ENCODE peak calls at places on chromosomes 11 and 22, in four cellular contexts. B is esophagus muscularis mucosa, Z is K562, P is ovary. O is an unnamed sample.

GRCh38 chr11:86703992-86704391 is 31.6 kb upstream of the ME3 start:
- DNase-seq in B (no peak), Z (no peak), P (no peak), O (no peak)

GRCh38 chr11:44349328-44349727 is 39.4 kb upstream of the ALX4 start:
- DNase-seq in Z (no peak), B (no peak), P (no peak), O (no peak)

GRCh38 chr11:102603091-102603490 is 22.0 kb downstream of the MMP20 start:
- DNase-seq in B (no peak), P (no peak), Z (no peak), O (no peak)

GRCh38 chr11:9660886-9661285 is 3.0 kb upstream of the SWAP70 start:
- DNase-seq in B (no peak), P (no peak), Z (no peak), O (no peak)

GRCh38 chr11:78170874-78171549 is 17.4 kb downstream of the KCTD21 start:
- DNase-seq in Z (no peak), B (no peak), P (no peak), O (no peak)

GRCh38 chr22:35023692-35024363 is 42.1 kb upstream of the ISX start:
- DNase-seq in B (no peak), Z (peak), P (peak), O (peak)

GRCh38 chr22:31628969-31629723 is 32.9 kb downstream of the PISD start:
- DNase-seq in P (no peak), Z (no peak), B (no peak), O (no peak)

GRCh38 chr11:9219572-9219971 is 45.6 kb downstream of the DENND5A start:
- DNase-seq in P (no peak), Z (no peak), B (no peak), O (no peak)

GRCh38 chr22:44154431-44154942 is 26.2 kb upstream of the PARVG start:
- DNase-seq in Z (no peak), B (no peak), P (no peak), O (no peak)

GRCh38 chr11:62461740-62462522 is 43.1 kb downstream of the SCGB1A1 start:
- DNase-seq in B (no peak), Z (peak), P (no peak), O (no peak)

GRCh38 chr11:65968600-65969482 is 7.3 kb downstream of the SART1 start:
- DNase-seq in B (no peak), Z (no peak), P (no peak), O (no peak)

GRCh38 chr11:113113801-113114451 is 152.7 kb downstream of the NCAM1 start:
- DNase-seq in P (no peak), B (no peak), Z (no peak), O (no peak)

GRCh38 chr11:78715639-78716311 is 141.1 kb upstream of the NARS2 start:
- DNase-seq in Z (peak), B (no peak), P (no peak), O (peak)

GRCh38 chr11:27385245-27385644 is 22.2 kb upstream of the CCDC34 start:
- DNase-seq in B (no peak), P (no peak), Z (no peak), O (no peak)

GRCh38 chr11:104462346-104462745 is 298.4 kb upstream of the PDGFD start:
- DNase-seq in P (no peak), B (no peak), Z (no peak), O (no peak)

GRCh38 chr11:110565344-110565684 is 135.6 kb downstream of the FDX1 start:
- DNase-seq in B (no peak), Z (peak), P (no peak), O (no peak)

GRCh38 chr11:83827520-83827919 is 541.4 kb upstream of the CCDC90B start:
- DNase-seq in B (no peak), Z (no peak), P (no peak), O (no peak)

GRCh38 chr22:19361501-19362103 is 69.9 kb downstream of the HIRA start:
- DNase-seq in P (no peak), Z (no peak), B (peak), O (no peak)

GRCh38 chr11:96035031-96035743 is 111.3 kb upstream of the MTMR2 start:
- DNase-seq in B (no peak), P (no peak), Z (no peak), O (no peak)

GRCh38 chr11:118238947-118239346 is 13.2 kb downstream of the MPZL3 start:
- DNase-seq in P (no peak), B (no peak), Z (no peak), O (no peak)

GRCh38 chr22:38097557-38098409 is 12.7 kb downstream of the BAIAP2L2 start:
- DNase-seq in B (no peak), P (no peak), Z (peak), O (no peak)

GRCh38 chr11:62896049-62896448 is 15.4 kb downstream of the SLC3A2 start:
- DNase-seq in P (no peak), B (no peak), Z (no peak), O (no peak)

GRCh38 chr11:57641426-57641825 is 8.3 kb downstream of the YPEL4 start:
- DNase-seq in P (no peak), B (no peak), Z (peak), O (no peak)

GRCh38 chr11:120652705-120653335 is 141.3 kb downstream of the GRIK4 start:
- DNase-seq in Z (no peak), B (no peak), P (no peak), O (no peak)

GRCh38 chr22:24421428-24421931 is 5.9 kb upstream of the ADORA2A start:
- DNase-seq in Z (peak), P (no peak), B (no peak), O (no peak)

GRCh38 chr11:130522284-130522961 is 74.0 kb downstream of the ADAMTS15 start:
- DNase-seq in P (peak), B (peak), Z (peak), O (peak)

GRCh38 chr11:72704783-72705287 is 30.6 kb upstream of the PDE2A start:
- DNase-seq in P (no peak), B (no peak), Z (no peak), O (no peak)

GRCh38 chr11:63567044-63567840 is 4.1 kb upstream of the PLAAT2 start:
- DNase-seq in B (peak), P (no peak), Z (peak), O (no peak)

GRCh38 chr11:102346748-102347525 is at the start of gene BIRC2:
- DNase-seq in Z (peak), B (peak), P (peak), O (peak)

GRCh38 chr11:116725434-116726221 is 47.2 kb downstream of the BUD13 start:
- DNase-seq in Z (no peak), B (no peak), P (no peak), O (no peak)

GRCh38 chr11:57345555-57346151 is 7.5 kb downstream of the P2RX3 start:
- DNase-seq in Z (peak), B (no peak), P (no peak), O (peak)

GRCh38 chr11:74057251-74058151 is 48.6 kb upstream of the UCP3 start:
- DNase-seq in Z (peak), B (no peak), P (no peak), O (no peak)

GRCh38 chr11:14542384-14542783 is 22.2 kb upstream of the PSMA1 start:
- DNase-seq in B (no peak), P (no peak), Z (no peak), O (no peak)

GRCh38 chr22:50656122-50657070 is 16.2 kb upstream of the SHANK3 start:
- DNase-seq in B (no peak), P (no peak), Z (no peak), O (no peak)

GRCh38 chr11:36976740-36977139 is 378.7 kb upstream of the RAG2 start:
- DNase-seq in B (no peak), Z (no peak), P (no peak), O (no peak)

GRCh38 chr11:76638267-76639197 is 32.0 kb downstream of the LRRC32 start:
- DNase-seq in Z (no peak), P (no peak), B (no peak), O (no peak)

GRCh38 chr11:76639621-76640020 is 30.9 kb downstream of the LRRC32 start:
- DNase-seq in P (no peak), B (no peak), Z (no peak), O (no peak)

GRCh38 chr11:76636826-76637460 is 33.6 kb downstream of the LRRC32 start:
- DNase-seq in B (no peak), P (no peak), Z (no peak), O (no peak)

GRCh38 chr11:76635991-76636520 is 34.5 kb downstream of the LRRC32 start:
- DNase-seq in P (no peak), B (no peak), Z (no peak), O (no peak)

DNA sequence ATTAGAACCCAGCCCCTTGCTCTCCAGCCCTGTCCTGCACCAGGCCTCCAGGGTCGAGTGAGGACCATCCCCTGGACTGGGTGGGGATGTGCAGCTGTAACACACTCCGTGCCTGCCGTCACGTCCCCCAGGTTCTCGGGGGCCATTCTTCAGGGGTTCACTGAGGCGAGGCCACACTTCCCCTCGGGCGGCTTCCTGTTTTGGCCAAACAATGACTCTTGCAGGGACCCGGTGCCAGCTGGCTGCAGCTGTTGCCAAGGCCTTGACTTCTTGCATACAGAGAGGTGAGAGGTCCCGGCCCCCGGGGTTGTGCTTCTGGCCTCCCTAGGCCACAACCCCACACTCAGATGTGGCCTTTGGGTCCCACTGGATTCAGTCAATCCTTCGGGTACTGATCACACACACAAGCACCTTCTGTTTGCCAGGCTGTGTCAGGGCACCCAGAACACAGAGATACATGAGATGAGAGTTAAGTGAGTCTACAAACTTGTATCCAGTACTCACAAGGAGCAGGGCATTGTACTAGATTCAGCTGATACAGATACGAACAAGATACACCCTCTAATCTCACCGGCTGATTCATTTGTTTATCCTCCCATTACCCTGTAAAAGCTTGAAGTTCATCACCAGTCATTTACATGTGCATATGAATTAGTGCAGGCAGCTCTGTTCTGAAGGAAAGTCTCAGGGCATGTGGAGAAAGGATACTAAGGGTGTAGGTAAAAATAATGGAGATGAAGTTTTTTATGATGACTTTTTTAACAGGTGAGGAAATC is 32.9 kb downstream of the LRRC32 start:
- DNase-seq in Z (no peak), B (no peak), P (peak), O (no peak)
- TF ChIP-seq EP300 in Z (no peak), B (no peak), P (no peak), O (no peak)

GRCh38 chr11:133570376-133570775 is 38.1 kb upstream of the OPCML start:
- DNase-seq in Z (no peak), B (no peak), P (no peak), O (no peak)
- H3K4me3 ChIP-seq in Z (no peak), B (no peak), P (no peak), O (no peak)

DNA sequence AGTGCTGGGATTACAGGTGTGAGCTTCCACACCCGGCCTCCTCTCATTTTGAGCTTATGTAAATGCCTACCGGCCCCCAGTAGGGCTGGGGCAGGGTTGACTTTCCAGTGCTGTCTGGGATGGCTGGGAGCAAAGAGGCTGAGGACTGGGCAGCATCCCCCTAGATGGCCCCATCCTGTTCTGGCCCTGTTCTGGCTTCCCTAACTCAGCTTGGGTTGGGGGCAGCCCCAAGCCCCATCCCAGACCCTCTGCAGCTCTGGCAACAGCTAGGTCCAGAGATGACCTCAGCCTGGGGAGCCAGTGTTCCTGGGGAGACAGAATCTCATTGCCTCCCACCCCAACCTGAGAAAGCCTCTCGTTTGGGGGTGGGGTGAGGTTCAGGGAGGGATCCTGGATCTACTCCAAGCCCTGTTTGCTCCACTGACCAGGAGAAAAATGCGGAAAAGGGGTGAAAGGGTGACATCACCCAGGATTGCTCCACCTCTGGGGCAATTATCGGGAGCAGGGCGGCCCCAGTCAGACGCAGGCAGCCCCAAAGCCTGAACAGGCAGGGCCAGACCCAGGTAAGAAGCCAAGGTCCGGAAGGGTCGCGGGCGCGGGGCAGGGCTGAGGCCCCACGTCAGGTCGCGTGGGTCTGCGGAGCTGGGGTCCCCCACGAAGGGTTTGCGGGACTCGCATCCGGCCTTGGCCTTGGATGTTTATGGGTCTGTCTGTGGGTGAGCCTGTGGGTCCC is at the start of gene PNPLA2:
- DNase-seq in Z (no peak), B (no peak), P (no peak), O (peak)
- TF ChIP-seq EP300 in Z (no peak), B (no peak), P (no peak), O (no peak)

GRCh38 chr11:124950606-124951330 is 3.2 kb upstream of the CCDC15 start:
- DNase-seq in Z (no peak), B (no peak), P (no peak), O (no peak)
- H3K4me3 ChIP-seq in Z (no peak), B (no peak), P (no peak), O (no peak)

DNA sequence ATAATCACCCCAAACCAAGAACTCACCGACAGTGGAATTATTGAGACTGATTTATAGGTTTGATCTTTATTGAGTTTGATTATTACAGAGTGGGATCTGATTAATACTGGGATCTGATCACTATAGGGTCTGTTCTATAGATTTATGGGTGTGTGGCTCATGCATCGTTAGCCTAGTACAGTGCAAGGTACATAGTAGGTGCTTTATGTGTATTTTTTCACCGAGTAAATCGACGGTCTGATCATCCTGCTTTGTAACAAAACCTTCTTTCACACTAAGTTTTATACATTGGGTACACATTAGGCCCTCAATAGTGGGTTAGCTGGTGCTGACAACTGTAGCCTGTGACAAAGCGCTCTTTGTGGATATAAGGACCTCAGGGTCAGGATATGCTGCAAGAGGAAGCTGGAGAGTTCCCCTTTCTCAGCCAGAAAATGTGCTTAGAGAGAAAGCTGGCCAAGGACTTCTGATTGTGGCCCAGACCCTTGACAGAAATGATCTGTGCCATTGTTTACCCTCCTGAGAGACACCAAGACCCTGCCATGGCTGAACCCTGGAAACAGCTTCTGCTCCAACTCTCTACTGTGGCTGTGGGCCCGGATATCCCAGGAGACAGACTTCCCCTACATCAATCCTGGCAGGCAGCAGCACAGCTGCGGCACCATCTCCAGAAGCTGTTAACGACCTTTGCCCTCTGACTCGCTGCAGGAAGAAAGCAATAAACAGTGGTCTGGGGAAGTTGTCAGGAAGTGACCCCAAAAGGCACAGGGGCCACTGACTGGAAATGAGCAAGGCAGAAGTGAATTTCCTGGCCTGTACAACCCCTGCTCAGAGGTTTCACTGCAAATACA is 16.1 kb upstream of the TPP1 start:
- DNase-seq in Z (peak), B (no peak), P (peak), O (no peak)
- TF ChIP-seq EP300 in Z (peak), B (peak), P (no peak), O (no peak)

DNA sequence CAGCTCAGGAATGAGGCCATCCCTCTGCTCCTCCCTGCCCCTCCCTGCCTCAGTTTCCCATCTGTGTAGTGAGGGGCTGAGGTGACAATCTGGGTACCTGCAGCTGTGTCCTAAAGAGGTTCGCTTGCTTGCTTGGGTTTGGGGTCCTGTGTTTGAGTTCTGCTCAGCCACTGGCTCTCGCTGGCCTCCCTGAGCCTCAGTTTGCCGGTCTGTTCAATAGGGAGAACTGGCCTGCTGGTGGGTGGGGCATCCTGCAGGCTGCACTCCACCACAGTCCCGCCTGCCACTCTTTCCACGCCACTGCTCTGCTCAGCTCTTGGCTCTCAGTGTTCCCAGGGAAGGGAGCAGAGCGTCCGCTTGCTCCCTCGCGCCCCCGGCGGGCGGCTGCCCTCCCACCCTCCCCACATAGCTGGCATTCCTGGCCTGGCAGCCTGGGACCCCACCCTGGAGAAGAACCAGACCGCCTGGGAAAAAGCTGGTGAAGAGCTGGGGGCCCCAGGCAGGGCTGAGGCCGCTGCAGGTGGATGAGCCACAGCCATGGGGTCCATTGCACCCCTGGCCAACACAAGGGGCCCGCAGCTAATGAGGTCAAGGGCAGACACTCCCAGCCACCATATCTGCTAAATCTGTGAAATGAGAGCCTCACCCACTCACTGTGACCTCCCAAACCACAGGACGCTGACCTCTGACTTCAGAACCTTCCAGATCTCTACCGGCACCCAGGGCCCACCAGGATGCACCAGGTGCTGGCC is 15.1 kb downstream of the WNT7B start:
- DNase-seq in Z (no peak), B (no peak), P (no peak), O (no peak)
- H3K4me3 ChIP-seq in Z (no peak), B (no peak), P (no peak), O (no peak)

GRCh38 chr22:16954060-16954403 is 54.0 kb downstream of the GAB4 start:
- DNase-seq in Z (no peak), B (peak), P (no peak), O (no peak)
- TF ChIP-seq EP300 in Z (no peak), B (no peak), P (no peak), O (no peak)

GRCh38 chr22:28943501-28943879 is 60.1 kb downstream of the ZNRF3 start:
- DNase-seq in P (no peak), B (no peak), Z (no peak), O (peak)
- H3K4me3 ChIP-seq in P (no peak), B (no peak), Z (no peak), O (no peak)

DNA sequence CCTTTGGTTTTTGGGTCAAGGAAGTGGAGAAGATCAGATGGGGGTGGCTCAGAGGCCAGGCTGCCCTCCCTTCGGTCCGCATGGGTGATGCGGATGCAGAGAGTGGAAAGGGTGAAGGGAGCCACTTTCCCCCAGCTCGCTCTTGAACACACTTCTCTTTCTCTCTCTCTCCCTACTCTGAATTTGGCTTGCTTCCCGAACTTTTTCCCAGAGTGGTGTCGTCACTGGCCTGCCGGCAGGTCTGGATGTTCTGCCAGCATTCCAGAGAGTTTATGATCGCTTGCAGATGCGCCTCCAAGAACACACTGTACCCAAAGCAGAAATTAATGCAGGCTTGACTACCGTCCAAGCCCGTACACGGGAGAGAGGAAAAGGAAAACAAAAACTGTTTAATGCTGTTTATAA is 103.2 kb downstream of the ZBTB16 start:
- DNase-seq in B (peak), P (peak), Z (no peak), O (peak)
- TF ChIP-seq EP300 in B (peak), P (peak), Z (no peak), O (peak)

GRCh38 chr22:22422629-22423112 is 85.9 kb downstream of the ZNF280B start:
- DNase-seq in B (peak), Z (peak), P (peak), O (peak)
- H3K4me3 ChIP-seq in B (no peak), Z (no peak), P (no peak), O (no peak)

O was measured in stomach.